ENCODE peak calls at places on chromosomes 13 and 19, in eight cellular contexts. M, I, Q, A, E, B, K and N are unnamed samples.

GRCh38 chr13:43528992-43529391 is 257.8 kb downstream of the ENOX1 start:
- DNase-seq in M (no peak), I (no peak), Q (no peak), A (no peak), E (no peak), B (no peak), K (no peak), N (no peak)

GRCh38 chr19:13172335-13173128 is 22.3 kb downstream of the IER2 start:
- DNase-seq in M (peak), I (no peak), Q (peak), A (no peak), E (peak), B (no peak), K (no peak), N (peak)

GRCh38 chr19:34244611-34245299 is 9.6 kb upstream of the GARRE1 start:
- DNase-seq in M (no peak), I (no peak), Q (no peak), A (peak), E (no peak), B (no peak), K (no peak), N (peak)

GRCh38 chr19:41868120-41868988 is 8.3 kb downstream of the RPS19 start:
- DNase-seq in M (no peak), I (no peak), Q (no peak), A (no peak), E (no peak), B (no peak), K (no peak), N (no peak)

GRCh38 chr13:103883152-103883551 is 816.9 kb upstream of the SLC10A2 start:
- DNase-seq in M (peak), I (peak), Q (peak), A (peak), E (no peak), B (peak), K (no peak), N (peak)

GRCh38 chr13:30739646-30740642 is 4.6 kb downstream of the ALOX5AP start:
- DNase-seq in M (peak), I (peak), Q (peak), A (no peak), E (no peak), B (no peak), K (peak), N (peak)

GRCh38 chr13:42865703-42866102 is 84.3 kb downstream of the FAM216B start:
- DNase-seq in M (no peak), I (no peak), Q (no peak), A (no peak), E (no peak), B (no peak), K (no peak), N (no peak)

GRCh38 chr13:20525144-20525600 is 485 bp downstream of the CRYL1 start:
- DNase-seq in M (no peak), I (no peak), Q (peak), A (peak), E (no peak), B (no peak), K (no peak), N (no peak)

GRCh38 chr13:52128714-52129700 is at the start of gene NEK5:
- DNase-seq in M (peak), I (peak), Q (peak), A (peak), E (peak), B (peak), K (no peak), N (peak)

GRCh38 chr13:50884270-50884669 is 25.3 kb upstream of the RNASEH2B start:
- DNase-seq in M (no peak), I (no peak), Q (no peak), A (no peak), E (no peak), B (no peak), K (no peak), N (no peak)

GRCh38 chr19:4768934-4769777 is 22.4 kb upstream of the FEM1A start:
- DNase-seq in M (peak), I (peak), Q (peak), A (peak), E (peak), B (peak), K (no peak), N (peak)

GRCh38 chr19:2089001-2089711 is 7.0 kb downstream of the MOB3A start:
- DNase-seq in M (no peak), I (no peak), Q (peak), A (no peak), E (no peak), B (no peak), K (peak), N (peak)

GRCh38 chr19:35714601-35715354 is 3.0 kb upstream of the KMT2B start:
- DNase-seq in M (peak), I (no peak), Q (no peak), A (peak), E (no peak), B (no peak), K (no peak), N (peak)

GRCh38 chr19:41969196-41969595 is 10.1 kb upstream of the RABAC1 start:
- DNase-seq in M (no peak), I (no peak), Q (no peak), A (no peak), E (no peak), B (no peak), K (no peak), N (no peak)

GRCh38 chr13:110187501-110188161 is 119.3 kb downstream of the COL4A1 start:
- DNase-seq in M (no peak), I (no peak), Q (peak), A (no peak), E (no peak), B (no peak), K (no peak), N (no peak)

GRCh38 chr19:56015756-56016155 is 29.2 kb downstream of the NLRP5 start:
- DNase-seq in M (no peak), I (no peak), Q (no peak), A (peak), E (peak), B (no peak), K (no peak), N (peak)

GRCh38 chr13:66995366-66995663 is 234.8 kb downstream of the PCDH9 start:
- DNase-seq in M (no peak), I (no peak), Q (no peak), A (no peak), E (no peak), B (no peak), K (no peak), N (no peak)

GRCh38 chr13:66992683-66993082 is 237.5 kb downstream of the PCDH9 start:
- DNase-seq in M (no peak), I (no peak), Q (no peak), A (no peak), E (no peak), B (no peak), K (no peak), N (no peak)

GRCh38 chr13:66994097-66994496 is 236.0 kb downstream of the PCDH9 start:
- DNase-seq in M (peak), I (no peak), Q (peak), A (peak), E (peak), B (peak), K (no peak), N (no peak)

GRCh38 chr13:66996503-66996902 is 233.6 kb downstream of the PCDH9 start:
- DNase-seq in M (no peak), I (no peak), Q (no peak), A (no peak), E (no peak), B (no peak), K (no peak), N (no peak)

GRCh38 chr13:66994498-66995365 is 235.4 kb downstream of the PCDH9 start:
- DNase-seq in M (no peak), I (no peak), Q (no peak), A (no peak), E (no peak), B (no peak), K (peak), N (no peak)
- TF ChIP-seq MAX in M (no peak), I (no peak), Q (no peak), A (no peak), E (no peak), B (no peak), K (no peak), N (no peak)

GRCh38 chr19:38319421-38320258 is at the start of gene KCNK6:
- DNase-seq in M (peak), I (no peak), Q (peak), A (no peak), E (no peak), B (no peak), K (no peak), N (peak)
- TF ChIP-seq POLR2A in M (peak), I (no peak), Q (no peak), A (no peak), E (no peak), B (no peak), K (peak), N (no peak)

GRCh38 chr19:16070366-16070990 is 5.8 kb upstream of the TPM4 start:
- DNase-seq in M (peak), I (peak), Q (peak), A (peak), E (peak), B (no peak), K (no peak), N (peak)
- TF ChIP-seq MAX in M (no peak), I (peak), Q (no peak), A (peak), E (no peak), B (no peak), K (no peak), N (no peak)

DNA sequence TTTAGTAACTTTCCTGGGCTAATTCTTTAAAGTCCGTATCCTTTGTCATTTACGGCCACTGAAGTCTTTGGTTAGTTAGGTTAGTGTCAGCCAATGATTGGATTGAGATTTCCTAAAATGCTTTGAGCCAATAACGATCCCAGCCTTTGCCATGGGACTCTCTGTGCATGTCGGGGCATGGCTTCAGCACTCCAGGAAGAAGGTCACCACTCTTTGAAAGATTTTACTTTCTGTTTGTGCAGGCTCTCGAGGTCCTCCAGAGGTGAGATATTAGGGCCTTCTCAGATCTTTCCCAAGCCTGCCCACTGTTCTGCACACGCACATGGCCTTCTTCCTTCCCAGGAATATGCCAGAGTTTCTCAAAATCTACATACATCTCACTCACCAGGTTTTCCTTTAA is 153.7 kb upstream of the ARGLU1 start:
- DNase-seq in M (no peak), I (no peak), Q (no peak), A (no peak), E (no peak), B (no peak), K (no peak), N (no peak)
- TF ChIP-seq POLR2A in M (no peak), I (no peak), Q (no peak), A (no peak), E (no peak), B (no peak), K (no peak), N (no peak)

DNA sequence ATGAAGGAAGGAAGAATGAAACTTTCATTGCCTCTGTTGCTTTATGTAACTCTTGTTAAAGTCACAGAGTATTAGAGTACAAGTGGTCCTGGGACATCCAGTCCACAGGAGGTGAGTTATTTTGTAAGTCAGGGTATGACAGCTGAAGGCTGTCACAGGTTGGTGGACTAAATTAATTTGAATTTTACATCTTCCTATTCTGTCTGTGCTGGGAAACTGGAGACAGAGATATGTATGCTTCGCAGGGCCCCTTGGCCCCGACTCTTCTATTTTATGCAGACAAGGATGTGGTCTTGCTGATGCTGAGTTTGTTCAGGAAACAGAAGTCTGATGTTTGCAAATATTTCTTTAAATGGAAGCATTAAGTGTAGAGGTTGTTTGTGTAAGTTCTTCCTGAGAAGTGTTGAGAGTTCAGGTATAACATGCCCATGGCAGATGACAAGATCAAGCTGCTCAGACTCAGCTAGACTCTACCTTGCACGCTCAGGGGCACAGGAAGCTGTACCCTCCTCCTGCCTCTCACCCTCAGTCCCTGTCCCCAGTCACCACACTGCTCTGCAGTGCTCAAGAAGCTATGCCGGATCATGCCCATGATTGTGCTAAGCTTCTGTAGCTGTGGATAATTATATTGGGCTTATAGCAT is 23.4 kb downstream of the RASL11A start:
- DNase-seq in M (no peak), I (no peak), Q (no peak), A (no peak), E (no peak), B (no peak), K (no peak), N (no peak)
- TF ChIP-seq MAX in M (no peak), I (no peak), Q (no peak), A (no peak), E (no peak), B (no peak), K (no peak), N (no peak)

DNA sequence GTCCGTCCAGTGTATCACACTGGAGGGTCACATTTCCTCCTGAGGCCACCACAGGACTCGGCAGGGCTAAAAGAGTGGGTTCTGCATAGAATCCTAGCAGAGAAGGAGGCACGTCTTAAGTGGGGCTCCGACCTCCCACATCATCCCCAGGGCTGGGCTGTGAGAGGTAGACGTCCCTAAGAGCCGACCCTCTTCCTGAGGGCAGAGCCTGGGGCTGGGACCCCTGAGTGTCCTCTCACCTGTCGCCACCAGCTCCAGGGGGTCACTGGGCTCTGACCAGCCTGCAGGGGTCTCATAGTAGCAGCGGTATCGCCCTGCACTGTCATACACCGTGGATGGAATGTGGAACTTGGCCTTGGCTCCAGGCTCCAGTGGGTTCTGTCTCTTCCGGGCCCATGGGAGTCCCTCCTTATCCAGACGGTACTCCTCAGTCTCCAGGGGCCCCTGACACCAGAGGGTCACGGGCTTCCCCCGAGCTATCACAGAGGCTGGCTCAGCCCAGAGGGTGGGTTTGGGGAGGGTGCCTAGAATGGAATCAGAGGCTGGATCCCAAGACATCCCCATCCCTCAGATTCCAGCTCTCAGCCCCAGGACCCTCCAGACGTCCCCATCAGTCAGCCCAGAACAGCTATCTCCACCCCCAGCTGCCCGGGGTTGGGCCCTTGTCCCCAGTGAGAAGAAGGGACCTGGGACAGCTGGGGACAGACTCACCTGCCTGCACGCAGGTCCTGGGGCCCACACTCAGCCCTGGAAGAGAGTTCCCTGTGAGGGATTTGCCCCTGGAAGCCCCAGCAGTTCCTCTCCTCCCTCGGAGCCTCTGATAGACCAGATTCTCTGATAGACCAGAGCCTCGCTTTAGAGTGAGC is 590 bp downstream of the LILRB5 start:
- DNase-seq in M (no peak), I (no peak), Q (no peak), A (no peak), E (no peak), B (no peak), K (no peak), N (no peak)
- TF ChIP-seq POLR2A in M (no peak), I (no peak), Q (no peak), A (no peak), E (no peak), B (no peak), K (no peak), N (no peak)

GRCh38 chr13:34561033-34561432 is 381.0 kb upstream of the NBEA start:
- DNase-seq in M (no peak), I (no peak), Q (no peak), A (no peak), E (no peak), B (no peak), K (no peak), N (no peak)

GRCh38 chr13:34555988-34556387 is 386.1 kb upstream of the NBEA start:
- DNase-seq in M (no peak), I (no peak), Q (no peak), A (no peak), E (no peak), B (no peak), K (no peak), N (no peak)
- TF ChIP-seq MAX in M (no peak), I (no peak), Q (no peak), A (no peak), E (no peak), B (no peak), K (no peak), N (no peak)